ENCODE peak calls at places on chromosomes 7 and 10, in six cellular contexts. W, L, X, M, O and J are unnamed samples.

GRCh38 chr7:8063706-8064297 is 95.2 kb downstream of the GLCCI1 start:
- DNase-seq in O (no peak), X (peak; percentile 51), L (peak; percentile 5), W (no peak), M (peak; percentile 11), J (no peak)

GRCh38 chr7:135659159-135659837 is 3.0 kb upstream of the STMP1 start:
- DNase-seq in O (no peak), W (no peak), M (peak; percentile 27), X (peak; percentile 7), L (peak; percentile 41), J (no peak)

GRCh38 chr7:98681951-98682350 is 64.9 kb downstream of the NPTX2 start:
- DNase-seq in O (no peak), M (no peak), L (no peak), W (no peak), X (no peak), J (no peak)

GRCh38 chr7:2175514-2175913 is 57.2 kb downstream of the MAD1L1 start:
- DNase-seq in W (peak; percentile 59), X (peak; percentile 99), L (peak; percentile 98), O (no peak), M (peak; percentile 96), J (peak; percentile 99)

GRCh38 chr10:129350690-129351089 is 116.4 kb upstream of the MGMT start:
- DNase-seq in M (no peak), W (no peak), L (no peak), O (no peak), X (no peak), J (no peak)

GRCh38 chr7:148697950-148698396 is 730 bp upstream of the CUL1 start:
- DNase-seq in O (peak; percentile 52), X (no peak), M (no peak), W (no peak), L (peak; percentile 21), J (peak; percentile 23)

GRCh38 chr10:28628184-28628893 is 49.0 kb upstream of the BAMBI start:
- DNase-seq in O (peak; percentile 83), X (peak; percentile 89), W (peak; percentile 72), M (peak; percentile 84), L (peak; percentile 85), J (peak; percentile 86)

GRCh38 chr10:27230022-27230421 is 10.6 kb downstream of the ACBD5 start:
- DNase-seq in X (no peak), L (no peak), W (no peak), M (no peak), O (no peak), J (no peak)

GRCh38 chr7:30743371-30744074 is 8.4 kb upstream of the INMT start:
- DNase-seq in W (peak; percentile 58), M (peak; percentile 53), X (peak; percentile 82), L (peak; percentile 68), O (no peak), J (peak; percentile 65)
- TF ChIP-seq CTCF in W (peak; percentile 55), M (peak; percentile 37), X (peak; percentile 48), L (peak; percentile 54), O (no peak), J (peak; percentile 58)

GRCh38 chr10:118045154-118045841 is 1.4 kb downstream of the RAB11FIP2 start:
- DNase-seq in O (no peak), M (peak; percentile 12), W (no peak), L (no peak), X (peak; percentile 4), J (no peak)
- H3K4me3 ChIP-seq in O (peak overlapping the region; percentile 88), M (peak overlapping the region; percentile 69), W (peak overlapping the region; percentile 91), L (peak overlapping the region; percentile 77), X (peak overlapping the region; percentile 80), J (peak overlapping the region; percentile 68)

DNA sequence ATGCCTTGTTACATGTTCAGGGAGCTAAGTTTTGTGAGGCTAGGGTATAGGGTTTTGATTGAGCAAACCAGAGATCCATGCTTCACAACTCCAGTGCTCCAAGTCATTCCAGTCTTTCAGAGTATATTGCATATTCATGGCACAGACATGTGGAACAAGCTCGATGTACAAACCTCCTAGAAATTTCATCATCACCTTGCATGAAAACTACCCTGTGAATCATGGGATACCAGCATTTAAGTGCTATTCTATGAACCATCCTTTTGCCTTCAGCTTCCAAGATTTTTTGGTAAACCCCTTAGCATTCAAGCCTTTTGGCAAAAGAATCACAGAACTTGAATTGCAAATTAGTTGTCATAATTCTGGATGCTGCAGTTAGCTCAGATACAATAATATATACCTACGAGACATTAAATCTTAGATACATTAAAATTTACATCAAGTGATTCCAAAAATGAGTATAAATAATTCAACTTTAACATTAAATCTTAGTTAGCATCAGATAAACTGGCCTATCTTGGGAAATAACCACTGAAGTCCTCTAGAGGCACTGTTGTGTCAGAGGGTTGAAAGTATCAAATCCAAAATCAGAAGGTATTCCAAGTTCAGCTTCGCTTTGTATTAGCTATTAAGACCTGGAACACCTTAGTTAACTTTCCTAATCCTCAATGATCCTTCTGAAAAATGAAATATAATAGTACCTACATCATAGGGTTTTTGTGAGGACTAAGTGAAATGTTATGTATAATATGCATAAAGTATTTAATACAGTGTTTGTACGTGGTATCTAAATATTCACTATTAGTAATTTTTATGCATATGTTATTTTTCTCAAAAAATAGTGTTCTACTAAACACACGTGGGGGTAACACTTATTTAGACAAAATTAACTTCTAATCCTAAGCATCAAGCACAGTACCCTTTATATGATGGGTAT is 55.5 kb upstream of the CABCOCO1 start:
- DNase-seq in M (peak; percentile 38), L (no peak), O (no peak), W (no peak), X (no peak), J (peak; percentile 38)
- TF ChIP-seq CTCF in M (peak; percentile 64), L (peak; percentile 60), O (peak; percentile 41), W (peak; percentile 47), X (peak; percentile 45), J (peak; percentile 71)

GRCh38 chr10:100569687-100570517 is 34.2 kb downstream of the HIF1AN start:
- DNase-seq in O (no peak), X (no peak), M (no peak), W (no peak), L (no peak), J (no peak)
- H3K4me3 ChIP-seq in O (peak overlapping the region; percentile 39), X (no peak overlapping the region), M (no peak overlapping the region), W (no peak overlapping the region), L (no peak overlapping the region), J (no peak overlapping the region)

GRCh38 chr7:158620418-158620817 is 32.8 kb upstream of the PTPRN2 start:
- DNase-seq in L (no peak), M (no peak), O (no peak), W (no peak), X (no peak), J (no peak)
- TF ChIP-seq CTCF in L (no peak), M (no peak), O (no peak), W (no peak), X (no peak), J (no peak)

GRCh38 chr10:33298110-33298509 is 36.4 kb downstream of the NRP1 start:
- DNase-seq in W (no peak), O (no peak), X (no peak), M (no peak), L (no peak), J (no peak)

GRCh38 chr10:33301097-33301789 is 33.2 kb downstream of the NRP1 start:
- DNase-seq in L (no peak), M (no peak), O (no peak), W (no peak), X (no peak), J (no peak)

GRCh38 chr10:33302188-33302829 is 32.2 kb downstream of the NRP1 start:
- DNase-seq in M (no peak), L (no peak), X (no peak), O (no peak), W (peak; percentile 57), J (no peak)

GRCh38 chr10:33295851-33296250 is 38.6 kb downstream of the NRP1 start:
- DNase-seq in W (no peak), L (no peak), O (no peak), X (no peak), M (no peak), J (no peak)

GRCh38 chr10:33298893-33299292 is 35.6 kb downstream of the NRP1 start:
- DNase-seq in L (no peak), X (no peak), O (no peak), M (no peak), W (no peak), J (no peak)
- H3K4me3 ChIP-seq in L (no peak overlapping the region), X (no peak overlapping the region), O (no peak overlapping the region), M (no peak overlapping the region), W (no peak overlapping the region), J (no peak overlapping the region)

GRCh38 chr7:108000875-108001758 is 1.8 kb downstream of the LAMB1 start:
- DNase-seq in L (peak; percentile 70), O (peak; percentile 80), W (peak; percentile 58), M (peak; percentile 59), X (peak; percentile 63), J (peak; percentile 33)
- TF ChIP-seq CTCF in L (peak; percentile 28), O (peak; percentile 21), W (peak; percentile 25), M (peak; percentile 23), X (peak; percentile 18), J (no peak)

GRCh38 chr7:137363683-137364082 is 20.1 kb upstream of the PTN start:
- DNase-seq in M (no peak), O (no peak), W (no peak), X (no peak), L (no peak), J (no peak)
- H3K4me3 ChIP-seq in M (no peak overlapping the region), O (no peak overlapping the region), W (no peak overlapping the region), X (no peak overlapping the region), L (no peak overlapping the region), J (no peak overlapping the region)

DNA sequence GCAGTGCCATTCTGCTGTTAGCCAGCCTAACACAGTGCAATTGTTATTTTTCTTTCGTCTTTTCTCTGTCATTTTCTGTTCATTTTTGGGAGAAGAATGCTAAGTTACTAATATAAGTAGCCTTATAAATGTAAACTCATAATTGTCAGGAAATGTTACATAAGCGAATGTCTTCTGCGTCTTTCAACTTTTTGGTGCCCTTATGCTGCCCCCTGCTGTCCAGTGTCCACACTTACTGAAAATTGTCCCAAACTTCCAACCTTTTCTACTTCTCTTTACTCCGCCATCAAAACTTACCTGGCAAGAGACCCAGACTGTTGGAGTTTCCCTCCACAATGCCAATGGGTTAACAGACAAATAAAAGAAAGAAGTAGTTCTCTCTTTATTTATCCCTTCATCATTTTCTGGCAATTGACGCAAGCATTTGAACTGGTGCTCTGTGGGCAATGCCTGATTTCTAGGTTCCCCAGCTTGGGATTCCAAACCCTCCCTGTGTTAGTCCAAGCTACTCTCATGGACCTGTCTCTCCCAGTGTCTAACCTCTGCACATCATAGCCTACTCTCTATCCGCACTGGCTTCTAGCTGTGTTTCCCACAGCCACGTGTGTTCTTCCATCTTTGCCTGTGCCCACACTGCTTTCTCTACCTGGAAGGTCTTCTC is 21.0 kb upstream of the EPC1 start:
- DNase-seq in W (peak; percentile 62), M (peak; percentile 83), O (peak; percentile 90), L (peak; percentile 83), X (peak; percentile 82), J (peak; percentile 84)
- TF ChIP-seq CTCF in W (peak; percentile 86), M (peak; percentile 70), O (peak; percentile 75), L (peak; percentile 72), X (peak; percentile 67), J (peak; percentile 80)